ENCODE peak calls at places on chromosome 15, in five cellular contexts. One of them, this sample, is unnamed. For H3F3A and H3K27me3, the result is how much of the 10 kb centered on the place peaks cover.

GRCh38 chr15:70794596-70795310 is 31.4 kb upstream of the UACA start:
- DNase-seq in SK-N-SH: no peak
- DNase-seq in GM23248: peak
- DNase-seq in PC-3: no peak
- DNase-seq in MM.1S: no peak
- DNase-seq in this sample: no peak

GRCh38 chr15:40245666-40246065 is 6.8 kb downstream of the PAK6 start:
- DNase-seq in SK-N-SH: no peak
- DNase-seq in GM23248: no peak
- DNase-seq in PC-3: no peak
- DNase-seq in MM.1S: no peak
- DNase-seq in this sample: no peak

GRCh38 chr15:101267320-101268104 is 9.8 kb downstream of the SELENOS start:
- DNase-seq in SK-N-SH: no peak
- DNase-seq in GM23248: peak
- DNase-seq in PC-3: peak
- DNase-seq in MM.1S: no peak
- DNase-seq in this sample: peak

GRCh38 chr15:59170295-59170881 is 36.3 kb upstream of the LDHAL6B start:
- DNase-seq in SK-N-SH: peak
- DNase-seq in GM23248: peak
- DNase-seq in PC-3: peak
- DNase-seq in MM.1S: no peak
- DNase-seq in this sample: peak

GRCh38 chr15:101317473-101317872 is 22.4 kb upstream of the SNRPA1 start:
- DNase-seq in SK-N-SH: no peak
- DNase-seq in GM23248: no peak
- DNase-seq in PC-3: no peak
- DNase-seq in MM.1S: no peak
- DNase-seq in this sample: no peak

GRCh38 chr15:101433396-101433795 is 56.1 kb downstream of the PCSK6 start:
- DNase-seq in SK-N-SH: no peak
- DNase-seq in GM23248: no peak
- DNase-seq in PC-3: no peak
- DNase-seq in MM.1S: no peak
- DNase-seq in this sample: peak

GRCh38 chr15:61480295-61480694 is 251.2 kb upstream of the RORA start:
- DNase-seq in SK-N-SH: no peak
- DNase-seq in GM23248: no peak
- DNase-seq in PC-3: no peak
- DNase-seq in MM.1S: no peak
- DNase-seq in this sample: no peak

GRCh38 chr15:89068325-89068784 is 19.9 kb upstream of the ABHD2 start:
- DNase-seq in SK-N-SH: no peak
- DNase-seq in GM23248: peak
- DNase-seq in PC-3: peak
- DNase-seq in MM.1S: no peak
- DNase-seq in this sample: no peak

GRCh38 chr15:39028069-39028468 is 463.5 kb upstream of the RASGRP1 start:
- DNase-seq in SK-N-SH: no peak
- DNase-seq in GM23248: peak
- DNase-seq in PC-3: peak
- DNase-seq in MM.1S: no peak
- DNase-seq in this sample: no peak

GRCh38 chr15:25701716-25702465 is 161.2 kb downstream of the ATP10A start:
- DNase-seq in SK-N-SH: no peak
- DNase-seq in GM23248: peak
- DNase-seq in PC-3: no peak
- DNase-seq in MM.1S: no peak
- DNase-seq in this sample: no peak

GRCh38 chr15:49900836-49901235 is 218.2 kb downstream of the ATP8B4 start:
- DNase-seq in SK-N-SH: no peak
- DNase-seq in GM23248: peak
- DNase-seq in PC-3: no peak
- DNase-seq in MM.1S: no peak
- DNase-seq in this sample: no peak

GRCh38 chr15:34233614-34234013 is 8.8 kb downstream of the EMC4 start:
- DNase-seq in SK-N-SH: no peak
- DNase-seq in GM23248: no peak
- DNase-seq in PC-3: no peak
- DNase-seq in MM.1S: no peak
- DNase-seq in this sample: no peak

GRCh38 chr15:70504305-70504951 is 258.9 kb downstream of the UACA start:
- DNase-seq in SK-N-SH: peak
- DNase-seq in GM23248: peak
- DNase-seq in PC-3: peak
- DNase-seq in MM.1S: peak
- DNase-seq in this sample: no peak

GRCh38 chr15:37246065-37246464 is 145.7 kb upstream of the MEIS2 start:
- DNase-seq in SK-N-SH: no peak
- DNase-seq in GM23248: no peak
- DNase-seq in PC-3: no peak
- DNase-seq in MM.1S: no peak
- DNase-seq in this sample: no peak

GRCh38 chr15:100842756-100843730 is 36.6 kb upstream of the ALDH1A3 start:
- DNase-seq in SK-N-SH: no peak
- DNase-seq in GM23248: peak
- DNase-seq in PC-3: peak
- DNase-seq in MM.1S: no peak
- DNase-seq in this sample: no peak

GRCh38 chr15:96038650-96039049 is 291.9 kb upstream of the NR2F2 start:
- DNase-seq in SK-N-SH: no peak
- DNase-seq in GM23248: peak
- DNase-seq in PC-3: no peak
- DNase-seq in MM.1S: no peak
- DNase-seq in this sample: no peak

GRCh38 chr15:38169982-38170381 is 82.7 kb upstream of the SPRED1 start:
- DNase-seq in SK-N-SH: no peak
- DNase-seq in GM23248: peak
- DNase-seq in PC-3: no peak
- DNase-seq in MM.1S: no peak
- DNase-seq in this sample: no peak

GRCh38 chr15:57297163-57297593 is 79.1 kb upstream of the CGNL1 start:
- DNase-seq in SK-N-SH: no peak
- DNase-seq in GM23248: no peak
- DNase-seq in PC-3: no peak
- DNase-seq in MM.1S: no peak
- DNase-seq in this sample: no peak

GRCh38 chr15:25543156-25543555 is 104.3 kb upstream of the UBE3A start:
- DNase-seq in SK-N-SH: peak
- DNase-seq in GM23248: peak
- DNase-seq in PC-3: peak
- DNase-seq in MM.1S: no peak
- DNase-seq in this sample: no peak

GRCh38 chr15:49718234-49718633 is 97.4 kb downstream of the DTWD1 start:
- DNase-seq in SK-N-SH: no peak
- DNase-seq in GM23248: peak
- DNase-seq in PC-3: no peak
- DNase-seq in MM.1S: no peak
- DNase-seq in this sample: no peak

GRCh38 chr15:44144193-44144592 is 50.9 kb downstream of the FRMD5 start:
- DNase-seq in SK-N-SH: no peak
- DNase-seq in GM23248: no peak
- DNase-seq in PC-3: no peak
- DNase-seq in MM.1S: no peak
- DNase-seq in this sample: no peak

GRCh38 chr15:99651023-99651807 is 82.0 kb downstream of the LYSMD4 start:
- DNase-seq in SK-N-SH: no peak
- DNase-seq in GM23248: peak
- DNase-seq in PC-3: peak
- DNase-seq in MM.1S: no peak
- DNase-seq in this sample: no peak

GRCh38 chr15:87349181-87349580 is 907.4 kb downstream of the NTRK3 start:
- DNase-seq in SK-N-SH: peak
- DNase-seq in GM23248: peak
- DNase-seq in PC-3: peak
- DNase-seq in MM.1S: no peak
- DNase-seq in this sample: peak

GRCh38 chr15:98927057-98927456 is 80.5 kb downstream of the PGPEP1L start:
- DNase-seq in SK-N-SH: no peak
- DNase-seq in GM23248: no peak
- DNase-seq in PC-3: no peak
- DNase-seq in MM.1S: no peak
- DNase-seq in this sample: no peak

GRCh38 chr15:63939531-63940130 is 105.9 kb upstream of the HERC1 start:
- DNase-seq in SK-N-SH: no peak
- DNase-seq in GM23248: peak
- DNase-seq in PC-3: no peak
- DNase-seq in MM.1S: no peak
- DNase-seq in this sample: no peak

GRCh38 chr15:89105147-89105546 is 16.9 kb downstream of the ABHD2 start:
- DNase-seq in SK-N-SH: no peak
- DNase-seq in GM23248: peak
- DNase-seq in PC-3: peak
- DNase-seq in MM.1S: no peak
- DNase-seq in this sample: no peak

GRCh38 chr15:71149645-71150557 is 34.6 kb downstream of the THSD4 start:
- DNase-seq in SK-N-SH: no peak
- DNase-seq in GM23248: no peak
- DNase-seq in PC-3: no peak
- DNase-seq in MM.1S: no peak
- DNase-seq in this sample: no peak

GRCh38 chr15:31487811-31488436 is 161.3 kb downstream of the KLF13 start:
- DNase-seq in SK-N-SH: no peak
- DNase-seq in GM23248: peak
- DNase-seq in PC-3: peak
- DNase-seq in MM.1S: peak
- DNase-seq in this sample: no peak

GRCh38 chr15:38401101-38401500 is 52.8 kb upstream of the FAM98B start:
- DNase-seq in SK-N-SH: no peak
- DNase-seq in GM23248: peak
- DNase-seq in PC-3: no peak
- DNase-seq in MM.1S: no peak
- DNase-seq in this sample: no peak

GRCh38 chr15:26128611-26129140 is 265.5 kb upstream of the ATP10A start:
- DNase-seq in SK-N-SH: no peak
- DNase-seq in GM23248: peak
- DNase-seq in PC-3: no peak
- DNase-seq in MM.1S: no peak
- DNase-seq in this sample: no peak

GRCh38 chr15:40323953-40324937 is 753 bp downstream of the INAFM2 start:
- DNase-seq in SK-N-SH: peak
- DNase-seq in GM23248: peak
- DNase-seq in PC-3: no peak
- DNase-seq in MM.1S: peak
- DNase-seq in this sample: peak

GRCh38 chr15:78808550-78808949 is 2.7 kb downstream of the ADAMTS7 start:
- DNase-seq in SK-N-SH: peak
- DNase-seq in GM23248: peak
- DNase-seq in PC-3: peak
- DNase-seq in MM.1S: peak
- DNase-seq in this sample: peak

GRCh38 chr15:101431301-101431700 is 58.2 kb downstream of the PCSK6 start:
- DNase-seq in SK-N-SH: no peak
- DNase-seq in GM23248: no peak
- DNase-seq in PC-3: no peak
- DNase-seq in MM.1S: no peak
- DNase-seq in this sample: no peak

GRCh38 chr15:66772967-66773873 is 71.2 kb downstream of the SMAD6 start:
- DNase-seq in SK-N-SH: peak
- DNase-seq in GM23248: peak
- DNase-seq in PC-3: no peak
- DNase-seq in MM.1S: no peak
- DNase-seq in this sample: peak

GRCh38 chr15:66771351-66771650 is 69.3 kb downstream of the SMAD6 start:
- DNase-seq in SK-N-SH: no peak
- DNase-seq in GM23248: no peak
- DNase-seq in PC-3: no peak
- DNase-seq in MM.1S: no peak
- DNase-seq in this sample: no peak

GRCh38 chr15:66772604-66772966 is 70.5 kb downstream of the SMAD6 start:
- DNase-seq in SK-N-SH: no peak
- DNase-seq in GM23248: no peak
- DNase-seq in PC-3: no peak
- DNase-seq in MM.1S: no peak
- DNase-seq in this sample: no peak

GRCh38 chr15:66768984-66769383 is 66.9 kb downstream of the SMAD6 start:
- DNase-seq in SK-N-SH: no peak
- DNase-seq in GM23248: no peak
- DNase-seq in PC-3: no peak
- DNase-seq in MM.1S: no peak
- DNase-seq in this sample: no peak

GRCh38 chr15:66770518-66771350 is 68.7 kb downstream of the SMAD6 start:
- DNase-seq in SK-N-SH: no peak
- DNase-seq in GM23248: no peak
- DNase-seq in PC-3: peak
- DNase-seq in MM.1S: no peak
- DNase-seq in this sample: no peak
- H3F3A ChIP-seq in SK-N-SH: half or more
- H3F3A ChIP-seq in GM23248: under half
- H3F3A ChIP-seq in PC-3: under half
- H3F3A ChIP-seq in MM.1S: under half
- H3F3A ChIP-seq in this sample: under half

GRCh38 chr15:68997930-68998777 is 16.3 kb upstream of the NOX5 start:
- DNase-seq in SK-N-SH: no peak
- DNase-seq in GM23248: no peak
- DNase-seq in PC-3: no peak
- DNase-seq in MM.1S: no peak
- DNase-seq in this sample: no peak
- H3K27me3 ChIP-seq in SK-N-SH: under half
- H3K27me3 ChIP-seq in GM23248: under half
- H3K27me3 ChIP-seq in PC-3: under half
- H3K27me3 ChIP-seq in MM.1S: under half
- H3K27me3 ChIP-seq in this sample: under half

DNA sequence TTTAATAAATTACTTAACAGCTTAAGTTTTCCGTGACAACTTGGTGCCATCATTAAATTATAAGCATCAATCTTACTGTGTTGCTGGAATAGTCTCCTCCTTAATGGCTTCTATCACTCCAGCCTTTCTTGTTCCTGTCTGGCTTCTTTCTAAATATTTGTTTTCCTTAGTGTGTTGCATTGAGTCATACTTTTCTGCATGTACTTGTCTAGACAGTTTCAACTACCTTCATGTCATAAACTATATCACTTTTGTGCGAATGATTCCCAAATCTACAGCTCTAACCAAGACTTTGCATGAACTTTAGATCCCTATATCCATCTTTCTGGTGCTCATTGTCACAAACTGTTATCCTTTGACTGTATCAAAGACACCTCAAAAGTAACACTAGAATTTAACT is 78.4 kb downstream of the AKAP13 start:
- DNase-seq in SK-N-SH: no peak
- DNase-seq in GM23248: peak
- DNase-seq in PC-3: peak
- DNase-seq in MM.1S: no peak
- DNase-seq in this sample: no peak
- H3F3A ChIP-seq in SK-N-SH: under half
- H3F3A ChIP-seq in GM23248: under half
- H3F3A ChIP-seq in PC-3: under half
- H3F3A ChIP-seq in MM.1S: under half
- H3F3A ChIP-seq in this sample: under half

DNA sequence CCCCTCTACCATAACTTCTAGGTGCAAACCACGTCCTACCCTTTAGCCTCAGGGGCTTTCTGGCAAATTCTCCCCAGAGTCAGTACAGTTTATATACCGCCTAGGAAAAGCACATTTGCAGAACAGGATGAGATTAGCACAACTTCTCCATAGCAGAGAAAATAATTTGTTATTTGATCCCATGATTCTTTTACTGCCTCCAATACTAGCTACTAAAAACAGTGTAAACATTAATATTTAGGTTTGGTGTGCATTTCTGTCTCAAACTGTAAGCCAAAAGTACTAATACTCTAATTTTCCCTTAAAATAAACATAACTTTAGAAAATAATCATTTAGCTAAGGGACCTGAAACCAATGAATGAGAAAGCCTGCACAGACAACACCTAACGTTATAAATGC is 4.5 kb downstream of the CPEB1 start:
- DNase-seq in SK-N-SH: no peak
- DNase-seq in GM23248: no peak
- DNase-seq in PC-3: no peak
- DNase-seq in MM.1S: no peak
- DNase-seq in this sample: no peak
- H3K27me3 ChIP-seq in SK-N-SH: under half
- H3K27me3 ChIP-seq in GM23248: under half
- H3K27me3 ChIP-seq in PC-3: under half
- H3K27me3 ChIP-seq in MM.1S: under half
- H3K27me3 ChIP-seq in this sample: under half

This sample was measured in GM23338.